ENCODE peak calls at places on chromosomes 7 and 10, in eight cellular contexts. J is endothelial cell of umbilical vein, W is GM10248, H is kidney epithelial cell, M is endodermal cell, L is GM13977, B is neural progenitor cell, O is brain microvascular endothelial cell. Q is an unnamed sample.

GRCh38 chr10:60944159-60944909 is at the start of gene RHOBTB1:
- DNase-seq in J (peak; percentile 85), W (peak; percentile 34), H (peak; percentile 43), M (peak; percentile 87), L (peak; percentile 35), B (peak; percentile 87), O (peak; percentile 74), Q (peak; percentile 56)

GRCh38 chr10:46520381-46520780 is 36.1 kb downstream of the GPRIN2 start:
- DNase-seq in J (no peak), W (no peak), H (no peak), M (no peak), L (no peak), B (no peak), O (no peak), Q (peak; percentile 45)

GRCh38 chr7:120857558-120858298 is at the start of gene TSPAN12:
- DNase-seq in J (peak; percentile 93), W (peak; percentile 86), H (no peak), M (peak; percentile 95), L (peak; percentile 86), B (peak; percentile 95), O (peak; percentile 63), Q (no peak)

GRCh38 chr10:47035447-47036337 is 124.5 kb downstream of the PTPN20 start:
- DNase-seq in J (no peak), W (no peak), H (no peak), M (no peak), L (no peak), B (no peak), O (no peak), Q (peak; percentile 20)

GRCh38 chr7:4957847-4958476 is 1.0 kb downstream of the MMD2 start:
- DNase-seq in J (no peak), W (no peak), H (no peak), M (no peak), L (no peak), B (no peak), O (no peak), Q (no peak)

GRCh38 chr7:64872351-64872750 is 30.7 kb upstream of the ZNF273 start:
- DNase-seq in J (no peak), W (no peak), H (no peak), M (peak; percentile 15), L (no peak), B (no peak), O (no peak), Q (no peak)

GRCh38 chr10:74738985-74739567 is 87.3 kb upstream of the KAT6B start:
- DNase-seq in J (peak; percentile 57), W (peak; percentile 64), H (no peak), M (peak; percentile 61), L (peak; percentile 56), B (no peak), O (peak; percentile 10), Q (no peak)

GRCh38 chr10:3222068-3222467 is 49.5 kb upstream of the PITRM1 start:
- DNase-seq in J (no peak), W (no peak), H (no peak), M (peak; percentile 78), L (no peak), B (peak; percentile 34), O (peak; percentile 63), Q (no peak)

GRCh38 chr10:510415-510881 is 179.0 kb downstream of the DIP2C start:
- DNase-seq in J (no peak), W (no peak), H (no peak), M (no peak), L (no peak), B (no peak), O (no peak), Q (no peak)

GRCh38 chr7:12328888-12329770 is 74.5 kb downstream of the VWDE start:
- DNase-seq in J (no peak), W (no peak), H (no peak), M (peak; percentile 63), L (no peak), B (no peak), O (no peak), Q (no peak)

GRCh38 chr10:101176577-101176976 is 45.5 kb downstream of the TLX1 start:
- DNase-seq in J (no peak), W (no peak), H (no peak), M (no peak), L (no peak), B (no peak), O (no peak), Q (no peak)

GRCh38 chr10:95330966-95331453 is 40.2 kb upstream of the PDLIM1 start:
- DNase-seq in J (peak; percentile 30), W (no peak), H (no peak), M (no peak), L (no peak), B (no peak), O (no peak), Q (no peak)

GRCh38 chr7:144474800-144475521 is 71.5 kb upstream of the NOBOX start:
- DNase-seq in J (no peak), W (no peak), H (no peak), M (no peak), L (no peak), B (no peak), O (no peak), Q (no peak)

GRCh38 chr7:38438938-38439337 is 165.5 kb upstream of the TARP start:
- DNase-seq in J (no peak), W (no peak), H (no peak), M (no peak), L (no peak), B (no peak), O (no peak), Q (no peak)

GRCh38 chr10:132939957-132940790 is 2.2 kb downstream of the CFAP46 start:
- DNase-seq in J (peak; percentile 30), W (peak; percentile 68), H (no peak), M (peak; percentile 89), L (peak; percentile 65), B (peak; percentile 73), O (peak; percentile 18), Q (no peak)

GRCh38 chr10:51000164-51000563 is 74.1 kb upstream of the PRKG1 start:
- DNase-seq in J (no peak), W (no peak), H (no peak), M (no peak), L (no peak), B (no peak), O (peak; percentile 77), Q (no peak)

GRCh38 chr7:98957766-98958165 is 79.4 kb downstream of the TRRAP start:
- DNase-seq in J (no peak), W (no peak), H (no peak), M (no peak), L (no peak), B (no peak), O (no peak), Q (no peak)

GRCh38 chr7:23475579-23475844 is 5.2 kb upstream of the IGF2BP3 start:
- DNase-seq in J (no peak), W (no peak), H (no peak), M (no peak), L (no peak), B (no peak), O (no peak), Q (no peak)

GRCh38 chr7:7923818-7924217 is 44.8 kb upstream of the GLCCI1 start:
- DNase-seq in J (no peak), W (no peak), H (no peak), M (no peak), L (no peak), B (no peak), O (no peak), Q (no peak)

GRCh38 chr7:77543910-77544309 is 6.8 kb downstream of the PTPN12 start:
- DNase-seq in J (no peak), W (no peak), H (no peak), M (no peak), L (no peak), B (no peak), O (no peak), Q (no peak)

GRCh38 chr7:34313289-34313688 is 344.7 kb upstream of the NPSR1 start:
- DNase-seq in J (no peak), W (no peak), H (no peak), M (no peak), L (no peak), B (no peak), O (peak; percentile 20), Q (no peak)

GRCh38 chr7:47147213-47147631 is 434.7 kb downstream of the TNS3 start:
- DNase-seq in J (no peak), W (no peak), H (peak; percentile 88), M (no peak), L (no peak), B (no peak), O (no peak), Q (no peak)

DNA sequence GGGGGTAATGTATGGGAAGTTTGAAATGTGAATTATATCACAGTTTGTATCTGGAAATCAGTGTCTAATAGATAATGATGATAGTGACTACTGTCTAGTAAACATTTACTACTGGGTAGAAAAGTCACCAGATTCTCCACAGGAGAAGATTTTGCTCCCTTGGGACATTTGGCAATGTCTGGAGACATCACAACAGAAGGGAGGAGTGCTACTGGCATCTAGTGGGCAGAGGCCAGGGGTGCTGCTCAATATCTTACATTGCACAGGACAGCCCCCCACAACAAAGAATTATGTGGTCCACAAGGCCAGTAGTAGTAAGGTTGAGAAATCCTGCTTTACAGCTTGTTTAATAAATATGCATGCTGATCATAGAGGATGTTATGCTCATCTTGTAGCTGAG is 92.3 kb upstream of the PRPS1L1 start:
- DNase-seq in J (peak; percentile 21), W (no peak), H (no peak), M (peak; percentile 61), L (no peak), B (peak; percentile 50), O (peak; percentile 12), Q (no peak)
- TF ChIP-seq CTCF in J (peak; percentile 33), W (no peak), H (peak; percentile 31), M (peak; percentile 75), L (peak; percentile 14), B (peak; percentile 61), O (peak; percentile 74), Q (no peak)

GRCh38 chr10:106992064-106992463 is 172.4 kb downstream of the SORCS1 start:
- DNase-seq in J (no peak), W (no peak), H (no peak), M (no peak), L (no peak), B (no peak), O (no peak), Q (no peak)
- TF ChIP-seq CTCF in J (no peak), W (no peak), H (no peak), M (no peak), L (no peak), B (no peak), O (no peak), Q (no peak)

GRCh38 chr10:9342865-9343450 is 1288.5 kb downstream of the GATA3 start:
- DNase-seq in J (peak; percentile 42), W (peak; percentile 17), H (no peak), M (no peak), L (peak; percentile 26), B (peak; percentile 84), O (peak; percentile 18), Q (no peak)
- TF ChIP-seq CTCF in J (peak; percentile 48), W (peak; percentile 63), H (peak; percentile 82), M (peak; percentile 95), L (peak; percentile 63), B (peak; percentile 91), O (peak; percentile 76), Q (peak; percentile 28)

DNA sequence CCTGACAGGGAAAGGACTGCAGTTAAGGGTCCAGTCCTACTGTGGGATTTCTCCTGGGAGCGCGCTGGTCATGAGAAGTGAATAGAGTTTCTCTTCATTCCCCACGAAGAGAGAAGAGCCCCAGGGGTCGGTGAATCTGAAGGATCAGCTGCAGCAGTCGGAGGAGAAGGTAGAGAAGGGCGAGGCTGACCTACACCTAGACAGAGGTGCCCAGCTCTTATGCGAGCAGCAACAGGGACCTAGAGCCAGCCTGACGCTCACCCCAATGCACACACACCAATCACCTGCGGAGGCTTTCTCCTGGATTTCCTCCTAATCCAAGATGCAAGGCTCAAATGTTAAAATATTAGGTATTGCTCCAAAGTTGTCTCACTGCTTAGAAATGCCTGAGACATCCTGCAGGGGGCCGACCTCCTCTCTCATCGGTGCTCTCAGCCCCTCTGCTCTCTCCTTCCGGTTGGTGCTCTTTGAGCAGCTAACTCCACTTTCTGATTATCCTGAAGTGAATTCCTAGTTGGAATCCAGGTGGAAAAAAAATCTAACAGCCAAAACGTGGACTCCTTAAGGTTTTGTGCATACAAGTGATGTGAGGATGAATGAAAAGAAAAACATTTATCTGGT is 176.4 kb downstream of the AHR start:
- DNase-seq in J (no peak), W (no peak), H (no peak), M (peak; percentile 70), L (no peak), B (peak; percentile 39), O (no peak), Q (no peak)
- TF ChIP-seq CTCF in J (no peak), W (no peak), H (peak; percentile 5), M (peak; percentile 75), L (peak; percentile 24), B (peak; percentile 42), O (peak; percentile 54), Q (no peak)